ENCODE peak calls at places on chromosomes 1 and 21, in four cellular contexts. X, T, L and M are unnamed samples.

GRCh38 chr1:2523191-2523890 is 3.1 kb downstream of the PANK4 start:
- DNase-seq in X (no peak), T (no peak), L (no peak), M (no peak)

GRCh38 chr1:27628712-27629111 is 6.3 kb downstream of the FGR start:
- DNase-seq in X (no peak), T (no peak), L (no peak), M (no peak)

GRCh38 chr1:50968884-50969610 is 998 bp upstream of the CDKN2C start:
- DNase-seq in X (peak), T (peak), L (peak), M (peak)

GRCh38 chr1:91645031-91645430 is 144.4 kb downstream of the CDC7 start:
- DNase-seq in X (no peak), T (no peak), L (no peak), M (no peak)

GRCh38 chr1:241507189-241507820 is 12.2 kb downstream of the FH start:
- DNase-seq in X (no peak), T (no peak), L (no peak), M (no peak)

GRCh38 chr1:2242814-2243725 is 15.0 kb downstream of the SKI start:
- DNase-seq in X (no peak), T (no peak), L (no peak), M (no peak)

GRCh38 chr1:204723131-204723787 is 37.7 kb upstream of the LRRN2 start:
- DNase-seq in X (peak), T (no peak), L (no peak), M (no peak)

GRCh38 chr1:244599937-244600350 is 53.0 kb upstream of the DESI2 start:
- DNase-seq in X (no peak), T (peak), L (no peak), M (no peak)

GRCh38 chr1:26132128-26132824 is 20.7 kb downstream of the PDIK1L start:
- DNase-seq in X (no peak), T (no peak), L (no peak), M (no peak)

GRCh38 chr21:36548866-36549265 is 68.9 kb upstream of the CLDN14 start:
- DNase-seq in X (no peak), T (no peak), L (no peak), M (no peak)

GRCh38 chr1:153122831-153123421 is 9.6 kb upstream of the SPRR2F start:
- DNase-seq in X (no peak), T (no peak), L (no peak), M (peak)

GRCh38 chr1:104932030-104932915 is 1182.6 kb downstream of the AMY1C start:
- DNase-seq in X (no peak), T (no peak), L (no peak), M (no peak)

GRCh38 chr1:27001570-27002360 is 8.3 kb downstream of the TRNP1 start:
- DNase-seq in X (peak), T (no peak), L (peak), M (no peak)

GRCh38 chr1:82586473-82586872 is 785.7 kb downstream of the ADGRL2 start:
- DNase-seq in X (peak), T (no peak), L (peak), M (no peak)

GRCh38 chr1:175887981-175888428 is 144.6 kb upstream of the TNR start:
- DNase-seq in X (no peak), T (peak), L (peak), M (no peak)

GRCh38 chr1:192550922-192551534 is 24.5 kb upstream of the RGS1 start:
- DNase-seq in X (no peak), T (no peak), L (no peak), M (no peak)
- TF ChIP-seq EP300 in X (no peak), T (no peak), L (no peak), M (no peak)

DNA sequence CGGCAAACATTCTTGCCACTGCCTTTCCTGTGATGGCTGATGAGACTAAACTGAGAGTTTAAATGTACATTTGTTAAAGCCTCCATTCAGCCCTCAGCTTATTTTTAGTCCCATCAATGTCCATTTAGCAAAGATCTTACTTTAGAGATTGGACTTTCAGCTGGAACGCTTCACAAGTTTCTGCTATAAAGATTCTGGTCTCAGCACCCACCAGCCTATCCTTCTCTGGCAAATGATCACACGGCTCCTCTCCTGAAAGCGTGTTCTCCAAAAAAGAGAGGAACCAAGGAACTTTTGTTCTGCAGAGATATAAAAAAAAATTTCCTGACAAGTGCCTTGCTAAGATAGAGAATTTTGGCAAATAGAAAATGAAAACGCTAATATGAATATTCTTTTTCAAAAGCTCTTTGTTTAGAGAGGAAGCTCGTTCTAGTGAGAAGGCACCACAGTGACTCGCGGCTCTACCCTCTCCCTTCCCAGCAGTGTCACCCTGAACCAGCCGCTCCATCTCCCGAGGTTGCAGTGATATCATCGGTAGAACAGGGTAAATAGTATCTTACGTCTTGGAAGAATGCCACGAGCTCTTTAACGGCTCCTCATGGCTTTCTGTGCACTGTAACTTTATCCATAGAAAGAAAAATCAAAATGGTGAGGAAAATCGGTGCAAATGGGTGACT is 200.2 kb downstream of the APP start:
- DNase-seq in X (no peak), T (no peak), L (no peak), M (no peak)
- H3K27ac ChIP-seq in X (peak), T (no peak), L (peak), M (no peak)

GRCh38 chr1:147243228-147243685 is 773 bp downstream of the CHD1L start:
- DNase-seq in X (no peak), T (no peak), L (peak), M (peak)
- TF ChIP-seq EP300 in X (no peak), T (no peak), L (no peak), M (no peak)

GRCh38 chr1:6329851-6330250 is 63.7 kb downstream of the ACOT7 start:
- DNase-seq in X (no peak), T (no peak), L (no peak), M (no peak)
- H3K27ac ChIP-seq in X (peak), T (no peak), L (no peak), M (no peak)

GRCh38 chr1:99424087-99424486 is 159.8 kb downstream of the PLPPR4 start:
- DNase-seq in X (no peak), T (no peak), L (no peak), M (no peak)

GRCh38 chr1:99429754-99430153 is 165.5 kb downstream of the PLPPR4 start:
- DNase-seq in X (no peak), T (no peak), L (no peak), M (no peak)
- TF ChIP-seq EP300 in X (no peak), T (no peak), L (no peak), M (no peak)

DNA sequence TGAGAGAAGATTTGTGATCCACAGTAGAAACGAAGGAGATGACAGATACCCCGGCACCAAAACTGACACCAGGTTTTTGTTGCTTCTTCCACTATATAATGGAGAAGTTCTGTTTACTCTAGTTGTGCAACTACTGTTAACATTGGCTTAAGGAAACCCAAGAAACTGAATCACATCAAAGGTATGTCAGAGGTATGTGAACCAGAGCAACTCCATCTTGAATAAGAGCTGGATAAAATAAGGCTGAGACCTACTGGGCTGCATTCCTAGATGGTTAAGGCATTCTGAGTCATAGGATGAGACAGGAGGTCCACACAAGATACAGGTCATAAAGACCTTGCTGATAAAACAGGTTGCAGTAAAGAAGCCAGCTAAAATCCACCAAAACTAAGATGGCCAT is 173.7 kb upstream of the CAMK1G start:
- DNase-seq in X (no peak), T (no peak), L (no peak), M (no peak)
- H3K27ac ChIP-seq in X (no peak), T (no peak), L (no peak), M (no peak)

GRCh38 chr21:31931644-31932469 is 59.0 kb downstream of the HUNK start:
- DNase-seq in X (no peak), T (no peak), L (no peak), M (no peak)

GRCh38 chr21:31930001-31930400 is 57.2 kb downstream of the HUNK start:
- DNase-seq in X (no peak), T (no peak), L (no peak), M (no peak)

GRCh38 chr21:31932470-31932764 is 59.6 kb downstream of the HUNK start:
- DNase-seq in X (no peak), T (no peak), L (no peak), M (no peak)

GRCh38 chr21:31927872-31928476 is 55.2 kb downstream of the HUNK start:
- DNase-seq in X (no peak), T (no peak), L (no peak), M (no peak)

GRCh38 chr21:31929548-31929947 is 56.7 kb downstream of the HUNK start:
- DNase-seq in X (no peak), T (no peak), L (no peak), M (no peak)
- TF ChIP-seq EP300 in X (no peak), T (no peak), L (no peak), M (no peak)